ENCODE peak calls at places on chromosomes 2 and 18, in four cellular contexts. K, Q, Z and O are unnamed samples.

GRCh38 chr2:181104512-181105121 is 124.2 kb downstream of the UBE2E3 start:
- DNase-seq in Z (peak; percentile 51), Q (peak; percentile 65), K (peak; percentile 34), O (no peak)

GRCh38 chr2:195535911-195536522 is 121.0 kb upstream of the SLC39A10 start:
- DNase-seq in Z (no peak), Q (no peak), K (no peak), O (peak; percentile 31)

GRCh38 chr2:194346189-194346588 is 1310.8 kb upstream of the SLC39A10 start:
- DNase-seq in Z (no peak), K (no peak), Q (no peak), O (no peak)

GRCh38 chr2:27823135-27823534 is 51.6 kb downstream of the MRPL33 start:
- DNase-seq in Q (no peak), K (no peak), Z (no peak), O (no peak)

GRCh38 chr2:240635116-240635997 is 10.1 kb downstream of the GPR35 start:
- DNase-seq in K (no peak), Q (no peak), Z (no peak), O (no peak)

GRCh38 chr2:163077241-163077640 is 238.7 kb upstream of the KCNH7 start:
- DNase-seq in Q (no peak), Z (no peak), K (no peak), O (no peak)

GRCh38 chr18:7035807-7036206 is 81.8 kb downstream of the LAMA1 start:
- DNase-seq in Z (no peak), Q (no peak), K (no peak), O (no peak)

GRCh38 chr2:240215676-240216051 is 75.2 kb upstream of the OTOS start:
- DNase-seq in Z (no peak), K (no peak), Q (no peak), O (no peak)

GRCh38 chr18:52459890-52460289 is 119.9 kb downstream of the DCC start:
- DNase-seq in K (no peak), Z (no peak), Q (no peak), O (no peak)

GRCh38 chr2:15631883-15632282 is 40.2 kb downstream of the DDX1 start:
- DNase-seq in K (no peak), Z (no peak), Q (no peak), O (no peak)

GRCh38 chr2:223203971-223204370 is 152.0 kb downstream of the KCNE4 start:
- DNase-seq in K (no peak), Q (no peak), Z (no peak), O (no peak)

GRCh38 chr2:197108758-197109157 is 182.3 kb upstream of the PGAP1 start:
- DNase-seq in Q (no peak), K (no peak), Z (peak; percentile 87), O (no peak)

GRCh38 chr18:29652797-29653196 is 1389.7 kb downstream of the DSC3 start:
- DNase-seq in K (no peak), Q (no peak), Z (no peak), O (no peak)

GRCh38 chr2:187544371-187545080 is 9.7 kb downstream of the TFPI start:
- DNase-seq in Z (no peak), K (no peak), Q (no peak), O (no peak)

GRCh38 chr2:71422786-71423185 is 30.6 kb upstream of the DYSF start:
- DNase-seq in K (no peak), Z (no peak), Q (no peak), O (no peak)

GRCh38 chr2:172507199-172507598 is 48.7 kb upstream of the PDK1 start:
- DNase-seq in K (no peak), Z (no peak), Q (no peak), O (no peak)

GRCh38 chr2:188512456-188512855 is 220.8 kb downstream of the GULP1 start:
- DNase-seq in Z (no peak), Q (peak; percentile 52), K (peak; percentile 33), O (no peak)

GRCh38 chr2:165069131-165069530 is 113.8 kb upstream of the SLC38A11 start:
- DNase-seq in Z (peak; percentile 87), K (no peak), Q (no peak), O (no peak)

GRCh38 chr2:102141915-102142828 is at the start of gene IL1R1:
- DNase-seq in Z (peak; percentile 75), K (peak; percentile 60), Q (peak; percentile 94), O (no peak)

GRCh38 chr18:48994044-48994651 is 43.4 kb upstream of the SMAD7 start:
- DNase-seq in Z (peak; percentile 65), Q (peak; percentile 49), K (peak; percentile 48), O (no peak)

GRCh38 chr2:98730851-98731708 is at the start of gene MGAT4A:
- DNase-seq in K (peak; percentile 69), Q (peak; percentile 86), Z (no peak), O (no peak)

GRCh38 chr18:35956226-35956625 is 16.3 kb upstream of the RMP24 start:
- DNase-seq in Z (no peak), K (no peak), Q (no peak), O (no peak)

GRCh38 chr18:48923746-48924580 is 26.8 kb downstream of the SMAD7 start:
- DNase-seq in Q (peak; percentile 76), K (no peak), Z (no peak), O (no peak)

GRCh38 chr2:139142252-139142651 is 362.1 kb upstream of the NXPH2 start:
- DNase-seq in Z (no peak), Q (peak; percentile 57), K (no peak), O (no peak)

GRCh38 chr2:195322324-195322723 is 334.7 kb upstream of the SLC39A10 start:
- DNase-seq in Q (peak; percentile 33), Z (no peak), K (no peak), O (no peak)

GRCh38 chr2:220779918-220780317 is 792.2 kb downstream of the EPHA4 start:
- DNase-seq in Z (no peak), K (no peak), Q (no peak), O (no peak)

GRCh38 chr2:134662751-134663150 is 56.0 kb downstream of the TMEM163 start:
- DNase-seq in Z (no peak), K (no peak), Q (no peak), O (no peak)

GRCh38 chr2:31534636-31535035 is 46.1 kb downstream of the SRD5A2 start:
- DNase-seq in K (no peak), Q (no peak), Z (no peak), O (no peak)

GRCh38 chr18:59005266-59005665 is 134.4 kb upstream of the SEC11C start:
- DNase-seq in Q (peak; percentile 38), Z (no peak), K (no peak), O (no peak)

GRCh38 chr2:237691200-237691907 is 64.0 kb downstream of the LRRFIP1 start:
- DNase-seq in K (no peak), Z (no peak), Q (peak; percentile 51), O (no peak)

GRCh38 chr2:127586136-127586535 is 50.7 kb downstream of the MYO7B start:
- DNase-seq in K (no peak), Q (no peak), Z (no peak), O (no peak)

GRCh38 chr2:216905649-216906048 is 45.8 kb upstream of the TNP1 start:
- DNase-seq in K (no peak), Z (no peak), Q (no peak), O (no peak)

DNA sequence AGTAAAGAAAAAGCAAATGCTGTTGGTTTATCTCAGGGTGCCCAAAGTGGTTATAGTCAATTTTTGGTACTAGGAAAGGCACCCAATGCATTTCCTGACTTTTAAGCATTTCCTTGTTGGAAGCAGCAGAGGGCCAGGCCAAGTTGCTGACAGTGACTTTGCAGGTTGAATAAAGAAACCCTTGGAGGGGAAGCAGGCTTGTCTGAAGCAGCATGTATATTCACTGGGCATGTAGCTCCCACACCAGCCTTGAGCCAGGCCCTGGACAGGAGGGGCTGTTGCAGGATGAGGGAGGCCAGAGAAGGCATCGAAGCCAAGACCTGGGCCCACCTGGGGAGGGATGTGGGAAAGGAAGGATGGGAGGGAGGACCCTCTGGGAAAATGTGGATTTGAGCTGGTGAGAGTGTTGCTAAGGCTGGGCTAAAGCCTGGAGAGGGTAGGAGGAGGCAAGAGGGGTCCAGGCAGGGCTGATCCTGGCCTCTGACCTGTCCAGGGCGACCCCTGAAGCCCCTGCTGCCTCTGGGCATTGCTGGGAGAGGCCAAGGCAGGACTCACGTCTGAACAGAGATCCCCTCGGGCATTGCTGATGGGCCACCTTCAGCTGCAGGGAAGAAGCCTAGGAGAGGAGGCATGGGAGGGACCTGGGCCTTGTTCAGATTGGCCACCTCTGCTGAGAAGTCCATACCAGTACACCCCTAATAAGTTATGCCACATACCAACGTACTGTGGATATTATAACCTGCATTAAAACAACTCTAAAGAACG is 79.6 kb downstream of the STPG4 start:
- DNase-seq in Z (no peak), Q (no peak), K (no peak), O (no peak)
- H3K27ac ChIP-seq in Z (peak overlapping the region; percentile 99), Q (peak overlapping the region; percentile 69), K (peak overlapping the region; percentile 88), O (peak overlapping the region; percentile 89)

GRCh38 chr2:157837851-157838441 is 38.2 kb downstream of the ACVR1 start:
- DNase-seq in Z (no peak), Q (peak; percentile 35), K (peak; percentile 66), O (no peak)
- H3K4me3 ChIP-seq in Z (peak overlapping the region; percentile 25), Q (peak overlapping the region; percentile 11), K (peak overlapping the region; percentile 55), O (no peak overlapping the region)

DNA sequence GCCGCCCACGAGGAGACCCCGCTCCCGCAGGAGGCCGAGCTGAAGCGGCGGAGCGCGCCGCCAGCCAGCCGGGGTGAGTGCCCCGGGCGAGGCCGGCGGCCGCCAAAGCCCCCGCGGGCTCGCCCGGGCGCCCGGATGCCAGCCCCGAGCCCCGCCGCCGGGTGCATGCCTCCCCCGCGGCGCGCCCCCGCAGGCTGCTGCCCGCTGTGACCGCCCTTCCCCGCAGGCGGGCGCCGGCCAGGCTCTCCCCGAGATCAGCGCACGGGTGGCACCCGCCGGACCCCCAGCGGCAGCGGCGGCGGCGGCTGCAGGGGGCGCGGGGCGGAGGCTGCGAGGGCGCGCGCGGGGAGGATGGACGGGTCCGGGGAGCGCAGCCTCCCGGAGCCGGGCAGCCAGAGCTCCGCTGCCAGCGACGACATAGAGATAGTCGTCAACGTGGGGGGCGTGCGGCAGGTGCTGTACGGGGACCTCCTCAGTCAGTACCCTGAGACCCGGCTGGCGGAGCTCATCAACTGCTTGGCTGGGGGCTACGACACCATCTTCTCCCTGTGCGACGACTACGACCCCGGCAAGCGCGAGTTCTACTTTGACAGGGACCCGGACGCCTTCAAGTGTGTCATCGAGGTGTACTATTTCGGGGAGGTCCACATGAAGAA is 470 bp downstream of the KCNF1 start:
- DNase-seq in Z (no peak), Q (peak; percentile 26), K (no peak), O (no peak)
- H3K27me3 ChIP-seq in Z (peaks cover 28% of the 10 kb centered on the region), Q (peaks cover 25% of the 10 kb centered on the region), K (peaks cover 10% of the 10 kb centered on the region), O (peaks cover 9% of the 10 kb centered on the region)

GRCh38 chr2:42862669-42863185 is 70.3 kb upstream of the HAAO start:
- DNase-seq in K (no peak), Z (no peak), Q (no peak), O (no peak)
- H3K27ac ChIP-seq in K (no peak overlapping the region), Z (no peak overlapping the region), Q (no peak overlapping the region), O (no peak overlapping the region)